ENCODE peak calls at places on chromosomes 1 and 21, in four cellular contexts. A is brain microvascular endothelial cell, Q is AG10803, W is AG04449. U is an unnamed sample.

GRCh38 chr1:167443757-167444156 is 74.6 kb downstream of the CD247 start:
- DNase-seq in W (no peak), A (no peak), Q (no peak), U (no peak)

GRCh38 chr1:71357708-71358107 is 276.9 kb upstream of the ZRANB2 start:
- DNase-seq in A (no peak), Q (no peak), W (no peak), U (no peak)

GRCh38 chr1:42996384-42996991 is 37.8 kb upstream of the SLC2A1 start:
- DNase-seq in A (no peak), W (no peak), Q (no peak), U (no peak)

GRCh38 chr21:27464643-27465042 is 497.8 kb upstream of the ADAMTS5 start:
- DNase-seq in A (no peak), Q (peak), W (no peak), U (no peak)

GRCh38 chr1:218164930-218165686 is 120.0 kb upstream of the RRP15 start:
- DNase-seq in Q (no peak), A (no peak), W (no peak), U (no peak)

GRCh38 chr1:236016782-236017400 is 48.0 kb downstream of the NID1 start:
- DNase-seq in W (no peak), Q (peak), A (no peak), U (peak)

GRCh38 chr1:150661156-150661555 is 31.7 kb upstream of the ENSA start:
- DNase-seq in A (no peak), Q (no peak), W (no peak), U (peak)

GRCh38 chr1:86906419-86906818 is 7.5 kb downstream of the SELENOF start:
- DNase-seq in Q (no peak), A (no peak), W (no peak), U (no peak)

GRCh38 chr1:17235135-17235880 is 13.6 kb upstream of the PADI3 start:
- DNase-seq in W (no peak), Q (no peak), A (no peak), U (no peak)

GRCh38 chr1:205276334-205277065 is 45.0 kb downstream of the NUAK2 start:
- DNase-seq in W (no peak), A (no peak), Q (no peak), U (peak)

GRCh38 chr1:112501810-112502641 is 6.7 kb upstream of the WNT2B start:
- DNase-seq in Q (peak), W (no peak), A (peak), U (peak)

GRCh38 chr21:31656199-31657095 is 3.0 kb upstream of the SOD1 start:
- DNase-seq in Q (peak), A (no peak), W (no peak), U (peak)

GRCh38 chr1:57146100-57146499 is 180.3 kb upstream of the C8B start:
- DNase-seq in A (no peak), W (no peak), Q (no peak), U (no peak)

GRCh38 chr1:169796411-169796810 is 1.7 kb upstream of the METTL18 start:
- DNase-seq in Q (no peak), A (no peak), W (no peak), U (no peak)

GRCh38 chr1:205188132-205188531 is 23.4 kb downstream of the DSTYK start:
- DNase-seq in A (no peak), W (no peak), Q (no peak), U (peak)

GRCh38 chr21:36733857-36734256 is 34.9 kb downstream of the SIM2 start:
- DNase-seq in Q (no peak), A (no peak), W (no peak), U (no peak)

GRCh38 chr21:31557956-31558838 is 101.3 kb upstream of the SOD1 start:
- DNase-seq in W (no peak), A (peak), Q (no peak), U (peak)

GRCh38 chr1:18927082-18927653 is 24.8 kb upstream of the ALDH4A1 start:
- DNase-seq in W (no peak), Q (no peak), A (no peak), U (peak)

GRCh38 chr1:89465201-89465600 is 59.4 kb upstream of the LRRC8B start:
- DNase-seq in Q (no peak), A (no peak), W (no peak), U (peak)

GRCh38 chr1:186152227-186152944 is 222.7 kb downstream of the TPR start:
- DNase-seq in A (peak), Q (peak), W (peak), U (peak)

GRCh38 chr1:15858672-15859372 is 11.3 kb downstream of the SPEN start:
- DNase-seq in Q (no peak), W (no peak), A (no peak), U (no peak)

GRCh38 chr1:215076312-215076711 is 6.2 kb upstream of the KCNK2 start:
- DNase-seq in A (peak), W (no peak), Q (peak), U (peak)

GRCh38 chr1:24541711-24542346 is 14.1 kb upstream of the NCMAP start:
- DNase-seq in W (no peak), Q (no peak), A (no peak), U (peak)

GRCh38 chr1:2871246-2871815 is 69.8 kb upstream of the TTC34 start:
- DNase-seq in Q (no peak), A (no peak), W (no peak), U (no peak)

GRCh38 chr1:160781129-160781808 is 14.7 kb upstream of the LY9 start:
- DNase-seq in A (no peak), Q (no peak), W (no peak), U (no peak)

GRCh38 chr1:61659061-61659460 is 65.9 kb downstream of the TM2D1 start:
- DNase-seq in A (no peak), W (no peak), Q (no peak), U (peak)

GRCh38 chr1:101136739-101137138 is 100.1 kb upstream of the S1PR1 start:
- DNase-seq in A (peak), W (no peak), Q (peak), U (no peak)

GRCh38 chr1:184553845-184554244 is 167.0 kb downstream of the C1orf21 start:
- DNase-seq in Q (no peak), W (no peak), A (no peak), U (no peak)

GRCh38 chr1:48673725-48674124 is 103.0 kb downstream of the BEND5 start:
- DNase-seq in Q (no peak), A (no peak), W (no peak), U (no peak)

GRCh38 chr1:16967095-16967567 is 13.3 kb downstream of the MFAP2 start:
- DNase-seq in W (no peak), Q (peak), A (peak), U (peak)

GRCh38 chr1:44783697-44784093 is 4.3 kb downstream of the BEST4 start:
- DNase-seq in A (no peak), Q (no peak), W (no peak), U (no peak)

GRCh38 chr1:212691561-212692071 is 8.0 kb downstream of the BATF3 start:
- DNase-seq in A (no peak), Q (no peak), W (no peak), U (no peak)

GRCh38 chr1:19053486-19053885 is 97.0 kb upstream of the IFFO2 start:
- DNase-seq in W (no peak), A (no peak), Q (no peak), U (no peak)

GRCh38 chr1:117113199-117113598 is 8.3 kb downstream of the TRIM45 start:
- DNase-seq in Q (no peak), A (no peak), W (no peak), U (no peak)

GRCh38 chr1:20031161-20031560 is 38.8 kb upstream of the PLA2G5 start:
- DNase-seq in Q (no peak), A (no peak), W (no peak), U (no peak)

GRCh38 chr1:7549277-7549676 is 221.8 kb upstream of the VAMP3 start:
- DNase-seq in W (peak), A (peak), Q (peak), U (peak)

GRCh38 chr1:27138368-27138767 is 16.6 kb downstream of the SLC9A1 start:
- DNase-seq in Q (no peak), W (no peak), A (no peak), U (no peak)

GRCh38 chr1:205942631-205943159 is 561 bp downstream of the SLC26A9 start:
- DNase-seq in W (no peak), A (no peak), Q (no peak), U (no peak)

GRCh38 chr1:11748294-11749202 is 12.6 kb downstream of the AGTRAP start:
- DNase-seq in A (no peak), W (no peak), Q (no peak), U (no peak)

GRCh38 chr1:11749996-11750395 is 12.0 kb upstream of the C1orf167 start:
- DNase-seq in A (no peak), W (no peak), Q (no peak), U (no peak)

GRCh38 chr1:11746795-11747487 is 11.0 kb downstream of the AGTRAP start:
- DNase-seq in A (no peak), Q (no peak), W (no peak), U (no peak)

GRCh38 chr1:11751087-11751486 is 10.9 kb upstream of the C1orf167 start:
- DNase-seq in Q (no peak), A (no peak), W (no peak), U (no peak)

GRCh38 chr1:11749203-11749689 is 12.7 kb upstream of the C1orf167 start:
- DNase-seq in Q (no peak), A (no peak), W (no peak), U (peak)
- TF ChIP-seq CTCF in Q (peak), A (peak), W (peak), U (peak)

GRCh38 chr1:246169019-246169418 is 338.1 kb downstream of the SMYD3 start:
- DNase-seq in Q (no peak), A (no peak), W (no peak), U (no peak)
- TF ChIP-seq CTCF in Q (no peak), A (no peak), W (no peak), U (no peak)

DNA sequence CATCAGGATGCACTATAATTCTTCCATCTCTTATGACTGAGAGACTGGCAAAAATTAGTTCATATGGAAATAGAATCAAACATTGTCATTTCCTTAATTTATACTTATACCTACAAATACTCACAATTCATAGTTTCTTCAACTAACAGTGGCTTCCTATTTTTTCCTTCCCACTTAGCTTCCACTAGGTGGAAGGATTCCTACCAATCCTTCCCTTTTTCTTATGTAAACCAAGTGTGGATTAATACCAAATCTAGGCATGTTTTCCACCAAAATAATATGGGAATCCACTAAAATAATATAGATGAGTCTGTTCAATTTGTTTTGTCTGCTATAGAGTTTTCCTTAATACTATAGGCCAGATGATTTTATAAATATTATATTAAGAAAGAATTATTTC is 1537.1 kb downstream of the PLA2G4A start:
- DNase-seq in A (no peak), W (no peak), Q (no peak), U (no peak)
- TF ChIP-seq CTCF in A (no peak), W (no peak), Q (no peak), U (peak)

DNA sequence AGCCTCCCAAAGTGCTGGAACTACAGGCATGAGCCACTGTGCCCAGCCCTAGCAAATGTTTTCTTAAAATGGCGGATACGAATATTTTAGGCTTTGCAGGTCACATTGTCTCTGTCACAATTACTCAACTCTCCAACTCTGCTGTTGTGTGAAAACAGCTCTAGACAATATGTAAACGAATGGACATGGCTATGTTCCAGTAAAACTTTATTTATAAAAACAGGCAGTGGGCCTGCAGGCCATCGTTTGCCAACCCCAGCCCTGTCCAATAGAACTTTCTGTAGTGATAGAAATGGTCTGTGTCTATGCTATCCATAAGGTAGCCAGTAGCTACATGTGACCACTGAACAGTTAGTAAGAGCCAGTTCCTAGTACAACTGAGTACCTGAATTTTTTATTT is 4.3 kb upstream of the FBXO6 start:
- DNase-seq in W (no peak), Q (no peak), A (no peak), U (no peak)
- TF ChIP-seq CTCF in W (no peak), Q (no peak), A (no peak), U (no peak)